ENCODE peak calls at places on chromosome 2, in eight cellular contexts. A is foreskin fibroblast; X is fibroblast of lung; P is activated CD4-positive, CD25-positive, alpha-beta regulatory T cell treated with anti-CD3 and anti-CD28 coated beads, Interleukin-2, amount 50 U/mL, for 72 hours; K is activated naive CD4-positive, alpha-beta T cell treated with anti-CD3 and anti-CD28 coated beads for 36 hours; Z is stimulated activated naive B cell treated with anti-CD40 and anti-IgM and Interleukin-4, amounts not matched to agents 10 μg/mL and 1 μg/mL and 100 μg/mL, for 72 hours; T is activated gamma-delta T cell treated with Interleukin-2 at 50 U/mL for 16 hours; M is GM23248. H is an unnamed sample.

GRCh38 chr2:26139269-26140183 is 33.4 kb upstream of the GAREM2 start:
- DNase-seq in Z (no peak), P (no peak), K (no peak), X (no peak), T (no peak), M (no peak), A (no peak), H (no peak)

GRCh38 chr2:41851554-41851953 is 196.3 kb upstream of the PKDCC start:
- DNase-seq in A (no peak), T (no peak), X (no peak), K (no peak), P (no peak), M (no peak), Z (no peak), H (no peak)

GRCh38 chr2:109084341-109084740 is 44.7 kb upstream of the SH3RF3 start:
- DNase-seq in T (no peak), K (no peak), A (no peak), P (no peak), M (no peak), Z (no peak), X (no peak), H (no peak)

GRCh38 chr2:176454893-176455810 is 185.9 kb downstream of the MTX2 start:
- DNase-seq in P (peak; percentile 84), K (peak; percentile 92), A (peak; percentile 60), X (peak; percentile 45), M (peak; percentile 75), T (peak; percentile 82), Z (peak; percentile 34), H (peak; percentile 82)

GRCh38 chr2:215590353-215590752 is 154.5 kb upstream of the FN1 start:
- DNase-seq in P (no peak), Z (no peak), T (no peak), M (peak; percentile 63), A (peak; percentile 48), K (no peak), X (peak; percentile 36), H (no peak)

GRCh38 chr2:36489296-36489695 is 108.7 kb downstream of the FEZ2 start:
- DNase-seq in K (no peak), M (peak; percentile 84), Z (no peak), P (no peak), A (peak; percentile 60), X (peak; percentile 83), T (no peak), H (peak; percentile 74)

GRCh38 chr2:241150660-241151530 is 628 bp downstream of the PPP1R7 start:
- DNase-seq in X (peak; percentile 20), K (no peak), T (no peak), A (no peak), Z (no peak), P (no peak), M (peak; percentile 61), H (no peak)

GRCh38 chr2:230863442-230864121 is 1.2 kb upstream of the ITM2C start:
- DNase-seq in Z (no peak), M (no peak), T (no peak), A (no peak), P (no peak), X (no peak), K (no peak), H (no peak)

GRCh38 chr2:120870467-120870788 is 134.8 kb downstream of the GLI2 start:
- DNase-seq in M (no peak), P (no peak), T (no peak), A (no peak), Z (no peak), K (no peak), X (no peak), H (no peak)

GRCh38 chr2:36973320-36973719 is 7.0 kb upstream of the STRN start:
- DNase-seq in A (no peak), T (no peak), P (no peak), X (no peak), Z (no peak), M (no peak), K (no peak), H (no peak)

GRCh38 chr2:191728710-191729597 is 51.0 kb downstream of the NABP1 start:
- DNase-seq in X (peak; percentile 61), Z (no peak), M (peak; percentile 38), A (no peak), T (no peak), P (no peak), K (no peak), H (no peak)

GRCh38 chr2:54106631-54107454 is 8.6 kb upstream of the ACYP2 start:
- DNase-seq in A (peak; percentile 50), T (peak; percentile 36), X (peak; percentile 43), Z (peak; percentile 23), K (peak; percentile 71), M (peak; percentile 80), P (no peak), H (peak; percentile 61)

GRCh38 chr2:173468394-173468793 is 113.7 kb downstream of the CDCA7 start:
- DNase-seq in A (no peak), X (no peak), Z (no peak), P (no peak), T (no peak), K (no peak), M (no peak), H (no peak)

GRCh38 chr2:101882948-101883347 is 108.8 kb upstream of the IL1R2 start:
- DNase-seq in Z (no peak), M (no peak), P (no peak), A (no peak), K (no peak), X (no peak), T (no peak), H (no peak)

GRCh38 chr2:38430196-38430595 is 53.1 kb upstream of the ATL2 start:
- DNase-seq in T (no peak), M (no peak), Z (no peak), A (no peak), K (no peak), X (no peak), P (no peak), H (no peak)

GRCh38 chr2:181305151-181306123 is 151.7 kb upstream of the ITGA4 start:
- DNase-seq in A (no peak), K (peak; percentile 68), T (peak; percentile 24), M (peak; percentile 15), Z (peak; percentile 57), X (peak; percentile 47), P (peak; percentile 39), H (peak; percentile 70)

GRCh38 chr2:145091011-145091744 is 571.3 kb upstream of the ZEB2 start:
- DNase-seq in X (peak; percentile 89), M (peak; percentile 85), T (no peak), A (peak; percentile 41), K (no peak), Z (no peak), P (no peak), H (no peak)

GRCh38 chr2:153145470-153145869 is 333.1 kb downstream of the RPRM start:
- DNase-seq in M (no peak), X (no peak), K (no peak), Z (no peak), P (no peak), T (no peak), A (no peak), H (no peak)

GRCh38 chr2:191899442-191899841 is 52.6 kb upstream of the CAVIN2 start:
- DNase-seq in A (peak; percentile 84), M (peak; percentile 93), P (no peak), X (peak; percentile 91), K (no peak), T (no peak), Z (no peak), H (peak; percentile 82)

GRCh38 chr2:16165518-16166326 is 225.4 kb downstream of the MYCN start:
- DNase-seq in P (no peak), X (no peak), M (no peak), K (no peak), A (no peak), T (no peak), Z (no peak), H (no peak)

GRCh38 chr2:199230091-199230490 is 227.6 kb downstream of the SATB2 start:
- DNase-seq in T (no peak), M (peak; percentile 11), X (peak; percentile 49), A (no peak), Z (no peak), K (no peak), P (no peak), H (no peak)

GRCh38 chr2:57296795-57297517 is 749.6 kb upstream of the VRK2 start:
- DNase-seq in Z (no peak), A (no peak), X (peak; percentile 18), P (no peak), T (no peak), M (peak; percentile 58), K (no peak), H (peak; percentile 0)

GRCh38 chr2:101205521-101205998 is 47.1 kb upstream of the CNOT11 start:
- DNase-seq in A (peak; percentile 76), T (peak; percentile 17), P (peak; percentile 34), M (peak; percentile 92), Z (peak; percentile 37), X (peak; percentile 72), K (peak; percentile 76), H (peak; percentile 80)

GRCh38 chr2:69434753-69435152 is 2.5 kb downstream of the NFU1 start:
- DNase-seq in Z (no peak), X (no peak), K (no peak), M (no peak), A (no peak), P (no peak), T (no peak), H (no peak)

GRCh38 chr2:169891593-169892298 is 64.5 kb downstream of the UBR3 start:
- DNase-seq in M (peak; percentile 19), K (no peak), A (peak; percentile 16), T (no peak), P (no peak), Z (no peak), X (peak; percentile 49), H (peak; percentile 14)